ENCODE peak calls at places on chromosomes 11 and 22, in five cellular contexts. J is cortex of kidney; O is GM20000; R is activated gamma-delta T cell treated with anti-CD3 and anti-CD28 coated beads, Interleukin-2, amount 50 U/mL, for 16 hours; H is breast epithelium. C is an unnamed sample.

GRCh38 chr11:22456993-22457748 is 119.0 kb downstream of the SLC17A6 start:
- DNase-seq in J (no peak), O (no peak), R (no peak), H (no peak), C (no peak)

GRCh38 chr22:35678836-35679235 is 30.6 kb downstream of the APOL6 start:
- DNase-seq in J (no peak), O (no peak), R (no peak), H (no peak), C (no peak)

GRCh38 chr11:128472128-128473110 is 114.9 kb downstream of the ETS1 start:
- DNase-seq in J (no peak), O (peak), R (no peak), H (no peak), C (no peak)

GRCh38 chr11:8068605-8069221 is 12.3 kb upstream of the TUB start:
- DNase-seq in J (no peak), O (no peak), R (no peak), H (no peak), C (no peak)

GRCh38 chr11:3849297-3849874 is 6.1 kb upstream of the STIM1 start:
- DNase-seq in J (no peak), O (no peak), R (peak), H (no peak), C (peak)

GRCh38 chr22:19448076-19448607 is 631 bp upstream of the C22orf39 start:
- DNase-seq in J (no peak), O (peak), R (no peak), H (no peak), C (no peak)

GRCh38 chr22:37127350-37127878 is 17.9 kb upstream of the TMPRSS6 start:
- DNase-seq in J (no peak), O (no peak), R (no peak), H (no peak), C (no peak)

GRCh38 chr11:61275191-61275590 is 19.9 kb downstream of the VWCE start:
- DNase-seq in J (no peak), O (no peak), R (no peak), H (no peak), C (no peak)

GRCh38 chr11:8671651-8672062 is 10.8 kb downstream of the TRIM66 start:
- DNase-seq in J (no peak), O (no peak), R (no peak), H (no peak), C (no peak)

GRCh38 chr22:46779651-46780050 is 17.2 kb downstream of the TBC1D22A start:
- DNase-seq in J (no peak), O (no peak), R (no peak), H (no peak), C (no peak)

GRCh38 chr11:96311120-96311568 is 31.9 kb downstream of the MAML2 start:
- DNase-seq in J (no peak), O (no peak), R (no peak), H (no peak), C (no peak)

GRCh38 chr11:70476669-70477068 is 78.3 kb downstream of the CTTN start:
- DNase-seq in J (no peak), O (no peak), R (no peak), H (no peak), C (no peak)

GRCh38 chr22:50531546-50532352 is 1.9 kb upstream of the TYMP start:
- DNase-seq in J (no peak), O (peak), R (no peak), H (peak), C (peak)

GRCh38 chr11:32333335-32333991 is 101.9 kb downstream of the WT1 start:
- DNase-seq in J (peak), O (peak), R (no peak), H (peak), C (no peak)

GRCh38 chr11:60981515-60981914 is 10.0 kb downstream of the CD6 start:
- DNase-seq in J (no peak), O (no peak), R (no peak), H (no peak), C (no peak)

GRCh38 chr11:23674866-23675265 is 814.6 kb upstream of the CCDC179 start:
- DNase-seq in J (no peak), O (no peak), R (no peak), H (no peak), C (no peak)

GRCh38 chr11:3164138-3164539 is 971 bp downstream of the OSBPL5 start:
- DNase-seq in J (no peak), O (no peak), R (no peak), H (no peak), C (no peak)

GRCh38 chr11:19378814-19379213 is 138.1 kb upstream of the E2F8 start:
- DNase-seq in J (no peak), O (no peak), R (no peak), H (no peak), C (no peak)

GRCh38 chr11:72617080-72617744 is 57.0 kb downstream of the PDE2A start:
- DNase-seq in J (no peak), O (no peak), R (no peak), H (no peak), C (no peak)

GRCh38 chr22:49765951-49766350 is 61.7 kb downstream of the BRD1 start:
- DNase-seq in J (no peak), O (no peak), R (no peak), H (no peak), C (no peak)

GRCh38 chr11:62880803-62881578 is at the start of gene SLC3A2:
- DNase-seq in J (no peak), O (peak), R (peak), H (peak), C (peak)

GRCh38 chr11:15688351-15688792 is 573.6 kb downstream of the INSC start:
- DNase-seq in J (no peak), O (no peak), R (no peak), H (peak), C (no peak)

GRCh38 chr11:107043242-107043991 is 25.1 kb upstream of the GUCY1A2 start:
- DNase-seq in J (no peak), O (peak), R (no peak), H (no peak), C (no peak)

GRCh38 chr11:111395081-111395480 is 16.0 kb upstream of the POU2AF1 start:
- DNase-seq in J (no peak), O (no peak), R (no peak), H (peak), C (no peak)

GRCh38 chr22:45535400-45535799 is 32.7 kb downstream of the FBLN1 start:
- DNase-seq in J (no peak), O (no peak), R (no peak), H (no peak), C (no peak)

GRCh38 chr11:16365456-16366355 is 9.4 kb upstream of the SOX6 start:
- DNase-seq in J (no peak), O (no peak), R (no peak), H (no peak), C (no peak)

GRCh38 chr11:358129-358805 is 11.0 kb upstream of the B4GALNT4 start:
- DNase-seq in J (no peak), O (no peak), R (no peak), H (no peak), C (no peak)

GRCh38 chr11:22491826-22492225 is 133.8 kb downstream of the FANCF start:
- DNase-seq in J (no peak), O (no peak), R (no peak), H (no peak), C (no peak)

GRCh38 chr11:118206612-118207031 is 18.2 kb downstream of the JAML start:
- DNase-seq in J (no peak), O (no peak), R (no peak), H (no peak), C (no peak)

GRCh38 chr11:65853249-65853979 is 4.6 kb downstream of the CFL1 start:
- DNase-seq in J (no peak), O (no peak), R (no peak), H (no peak), C (peak)

GRCh38 chr11:19963697-19964340 is 196.5 kb downstream of the DBX1 start:
- DNase-seq in J (no peak), O (no peak), R (no peak), H (no peak), C (no peak)

GRCh38 chr22:39297490-39298193 is 21.8 kb downstream of the RPL3 start:
- DNase-seq in J (no peak), O (no peak), R (no peak), H (peak), C (no peak)

GRCh38 chr11:7597620-7598019 is 75.7 kb downstream of the CYB5R2 start:
- DNase-seq in J (no peak), O (no peak), R (no peak), H (peak), C (no peak)

GRCh38 chr11:65057526-65057925 is 827 bp downstream of the NAALADL1 start:
- DNase-seq in J (no peak), O (no peak), R (no peak), H (no peak), C (no peak)

GRCh38 chr11:46127150-46127638 is 5.9 kb upstream of the PHF21A start:
- DNase-seq in J (no peak), O (peak), R (peak), H (no peak), C (peak)

GRCh38 chr11:64583296-64584262 is 7.4 kb upstream of the SLC22A12 start:
- DNase-seq in J (no peak), O (no peak), R (no peak), H (no peak), C (no peak)

GRCh38 chr22:43867839-43868652 is 5.7 kb upstream of the SULT4A1 start:
- DNase-seq in J (no peak), O (peak), R (no peak), H (no peak), C (no peak)